ENCODE peak calls at places on chromosomes 3 and 15, in nine cellular contexts. U, W, R, A, T, N, X, I and B are unnamed samples.

GRCh38 chr3:124420392-124420791 is 309.9 kb upstream of the UMPS start:
- DNase-seq in W (no peak), R (no peak), T (no peak), U (no peak), A (no peak), N (no peak), I (no peak), X (no peak), B (no peak)

GRCh38 chr15:65512807-65513416 is 4.6 kb downstream of the DPP8 start:
- DNase-seq in W (no peak), A (no peak), X (no peak), T (no peak), I (no peak), N (peak), U (peak), R (no peak), B (no peak)

GRCh38 chr15:25691544-25692430 is 171.3 kb downstream of the ATP10A start:
- DNase-seq in U (no peak), I (no peak), W (no peak), R (no peak), T (peak), N (no peak), A (no peak), X (no peak), B (peak)

GRCh38 chr3:118636841-118637240 is 397.8 kb downstream of the IGSF11 start:
- DNase-seq in T (no peak), I (no peak), W (no peak), R (no peak), X (no peak), A (no peak), U (no peak), N (no peak), B (peak)

GRCh38 chr15:63892794-63893441 is 59.2 kb upstream of the HERC1 start:
- DNase-seq in N (no peak), T (no peak), W (peak), I (no peak), R (no peak), A (no peak), X (no peak), U (no peak), B (no peak)

GRCh38 chr15:51931016-51931415 is 40.6 kb downstream of the LEO1 start:
- DNase-seq in X (no peak), U (no peak), R (no peak), N (no peak), A (no peak), I (no peak), T (no peak), W (no peak), B (no peak)

GRCh38 chr3:134933997-134934396 is 138.9 kb downstream of the EPHB1 start:
- DNase-seq in N (no peak), T (no peak), A (no peak), W (no peak), R (no peak), U (no peak), I (no peak), X (peak), B (no peak)

GRCh38 chr3:193744048-193744821 is 151.2 kb downstream of the OPA1 start:
- DNase-seq in I (no peak), W (no peak), N (no peak), T (no peak), X (peak), A (no peak), R (peak), U (no peak), B (no peak)

GRCh38 chr15:96494530-96494929 is 164.0 kb downstream of the NR2F2 start:
- DNase-seq in T (no peak), N (no peak), R (no peak), X (no peak), U (no peak), W (peak), I (no peak), A (no peak), B (no peak)

GRCh38 chr15:77507911-77508310 is 87.2 kb downstream of the HMG20A start:
- DNase-seq in A (no peak), U (peak), R (no peak), X (no peak), W (no peak), N (peak), T (peak), I (peak), B (no peak)

GRCh38 chr3:14358426-14359211 is 43.8 kb upstream of the SLC6A6 start:
- DNase-seq in A (no peak), I (no peak), W (no peak), R (no peak), T (peak), U (no peak), X (peak), N (no peak), B (peak)

GRCh38 chr3:155704041-155704440 is 40.8 kb downstream of the PLCH1 start:
- DNase-seq in A (no peak), I (no peak), U (no peak), R (no peak), T (no peak), W (no peak), X (no peak), N (no peak), B (no peak)

GRCh38 chr3:129226374-129226773 is 23.0 kb upstream of the COPG1 start:
- DNase-seq in I (peak), T (peak), X (no peak), R (no peak), A (peak), W (no peak), U (peak), N (no peak), B (no peak)

GRCh38 chr3:42013652-42014442 is 51.9 kb upstream of the ULK4 start:
- DNase-seq in A (no peak), N (peak), R (no peak), T (no peak), U (peak), W (no peak), I (no peak), X (no peak), B (peak)

GRCh38 chr15:35286721-35287120 is 201.6 kb upstream of the NANOGP8 start:
- DNase-seq in W (no peak), A (no peak), N (no peak), U (no peak), I (no peak), T (no peak), X (no peak), R (no peak), B (no peak)

GRCh38 chr3:195441051-195441450 is 1.8 kb downstream of the ACAP2 start:
- DNase-seq in T (peak), X (no peak), U (no peak), N (no peak), A (no peak), R (no peak), W (no peak), I (no peak), B (no peak)

GRCh38 chr3:7707192-7707591 is 794.4 kb upstream of the LMCD1 start:
- DNase-seq in N (no peak), A (no peak), U (no peak), X (peak), T (no peak), R (peak), I (no peak), W (no peak), B (no peak)

GRCh38 chr3:52879090-52879489 is 18.3 kb downstream of the STIMATE start:
- DNase-seq in I (no peak), A (no peak), X (no peak), T (no peak), W (no peak), R (no peak), U (no peak), N (no peak), B (no peak)